ENCODE peak calls at places on chromosomes 4 and X, in ten cellular contexts. One of them, this sample, is unnamed.

GRCh38 chr4:168882650-168883233 is 127.3 kb downstream of the CBR4 start:
- DNase-seq in germinal center: no peak
- DNase-seq in adipocyte: peak
- DNase-seq in ovary: peak
- DNase-seq in posterior vena cava: no peak
- DNase-seq in progenitor cell of endocrine pancreas: no peak
- DNase-seq in CD8-positive, alpha-beta T cell: no peak
- DNase-seq in NCI-H1105 treated with DMSO at 0.1 percent for 48 hours: no peak
- DNase-seq in K562: no peak
- DNase-seq in AG09309: no peak
- DNase-seq in this sample: no peak

GRCh38 chr4:19832388-19832787 is 419.3 kb upstream of the SLIT2 start:
- DNase-seq in adipocyte: no peak
- DNase-seq in progenitor cell of endocrine pancreas: no peak
- DNase-seq in NCI-H1105 treated with DMSO at 0.1 percent for 48 hours: no peak
- DNase-seq in posterior vena cava: no peak
- DNase-seq in germinal center: no peak
- DNase-seq in CD8-positive, alpha-beta T cell: no peak
- DNase-seq in K562: no peak
- DNase-seq in AG09309: no peak
- DNase-seq in ovary: no peak
- DNase-seq in this sample: no peak

GRCh38 chr4:141430686-141431085 is 205.7 kb upstream of the IL15 start:
- DNase-seq in NCI-H1105 treated with DMSO at 0.1 percent for 48 hours: no peak
- DNase-seq in germinal center: no peak
- DNase-seq in AG09309: no peak
- DNase-seq in CD8-positive, alpha-beta T cell: no peak
- DNase-seq in progenitor cell of endocrine pancreas: no peak
- DNase-seq in ovary: no peak
- DNase-seq in posterior vena cava: no peak
- DNase-seq in K562: no peak
- DNase-seq in adipocyte: no peak
- DNase-seq in this sample: no peak

GRCh38 chr4:10806993-10807645 is 122.6 kb upstream of the CLNK start:
- DNase-seq in adipocyte: no peak
- DNase-seq in progenitor cell of endocrine pancreas: no peak
- DNase-seq in posterior vena cava: no peak
- DNase-seq in germinal center: no peak
- DNase-seq in ovary: no peak
- DNase-seq in NCI-H1105 treated with DMSO at 0.1 percent for 48 hours: no peak
- DNase-seq in AG09309: no peak
- DNase-seq in K562: no peak
- DNase-seq in CD8-positive, alpha-beta T cell: no peak
- DNase-seq in this sample: no peak

GRCh38 chr4:752196-752861 is 46.7 kb downstream of the PCGF3 start:
- DNase-seq in progenitor cell of endocrine pancreas: no peak
- DNase-seq in ovary: no peak
- DNase-seq in NCI-H1105 treated with DMSO at 0.1 percent for 48 hours: no peak
- DNase-seq in posterior vena cava: no peak
- DNase-seq in germinal center: no peak
- DNase-seq in AG09309: no peak
- DNase-seq in K562: no peak
- DNase-seq in CD8-positive, alpha-beta T cell: no peak
- DNase-seq in adipocyte: no peak
- DNase-seq in this sample: no peak

GRCh38 chr4:79857811-79858210 is 215.2 kb downstream of the ANTXR2 start:
- DNase-seq in progenitor cell of endocrine pancreas: no peak
- DNase-seq in posterior vena cava: no peak
- DNase-seq in K562: no peak
- DNase-seq in germinal center: no peak
- DNase-seq in CD8-positive, alpha-beta T cell: no peak
- DNase-seq in adipocyte: peak
- DNase-seq in ovary: no peak
- DNase-seq in NCI-H1105 treated with DMSO at 0.1 percent for 48 hours: no peak
- DNase-seq in AG09309: no peak
- DNase-seq in this sample: no peak

GRCh38 chrX:88397551-88397950 is 349.5 kb upstream of the CPXCR1 start:
- DNase-seq in progenitor cell of endocrine pancreas: no peak
- DNase-seq in AG09309: no peak
- DNase-seq in CD8-positive, alpha-beta T cell: no peak
- DNase-seq in NCI-H1105 treated with DMSO at 0.1 percent for 48 hours: no peak
- DNase-seq in adipocyte: no peak
- DNase-seq in ovary: no peak
- DNase-seq in K562: no peak
- DNase-seq in germinal center: no peak
- DNase-seq in posterior vena cava: no peak
- DNase-seq in this sample: no peak

GRCh38 chrX:6041630-6042029 is 187.0 kb downstream of the NLGN4X start:
- DNase-seq in CD8-positive, alpha-beta T cell: no peak
- DNase-seq in germinal center: no peak
- DNase-seq in ovary: no peak
- DNase-seq in progenitor cell of endocrine pancreas: no peak
- DNase-seq in K562: no peak
- DNase-seq in AG09309: no peak
- DNase-seq in posterior vena cava: no peak
- DNase-seq in NCI-H1105 treated with DMSO at 0.1 percent for 48 hours: peak
- DNase-seq in adipocyte: no peak
- DNase-seq in this sample: peak

GRCh38 chr4:124941267-124941666 is 228.7 kb upstream of the ANKRD50 start:
- DNase-seq in germinal center: no peak
- DNase-seq in CD8-positive, alpha-beta T cell: no peak
- DNase-seq in K562: no peak
- DNase-seq in NCI-H1105 treated with DMSO at 0.1 percent for 48 hours: no peak
- DNase-seq in adipocyte: no peak
- DNase-seq in ovary: no peak
- DNase-seq in AG09309: no peak
- DNase-seq in posterior vena cava: no peak
- DNase-seq in progenitor cell of endocrine pancreas: no peak
- DNase-seq in this sample: no peak

GRCh38 chrX:48697182-48697727 is 721 bp downstream of the SUV39H1 start:
- DNase-seq in NCI-H1105 treated with DMSO at 0.1 percent for 48 hours: no peak
- DNase-seq in progenitor cell of endocrine pancreas: no peak
- DNase-seq in adipocyte: no peak
- DNase-seq in ovary: no peak
- DNase-seq in K562: no peak
- DNase-seq in germinal center: no peak
- DNase-seq in CD8-positive, alpha-beta T cell: no peak
- DNase-seq in AG09309: no peak
- DNase-seq in posterior vena cava: no peak
- DNase-seq in this sample: no peak

GRCh38 chrX:38632516-38632915 is 71.2 kb downstream of the TSPAN7 start:
- DNase-seq in adipocyte: no peak
- DNase-seq in progenitor cell of endocrine pancreas: no peak
- DNase-seq in CD8-positive, alpha-beta T cell: no peak
- DNase-seq in posterior vena cava: no peak
- DNase-seq in K562: no peak
- DNase-seq in AG09309: no peak
- DNase-seq in germinal center: no peak
- DNase-seq in NCI-H1105 treated with DMSO at 0.1 percent for 48 hours: no peak
- DNase-seq in ovary: no peak
- DNase-seq in this sample: no peak

GRCh38 chrX:120749141-120749846 is 119.4 kb upstream of the C1GALT1C1 start:
- DNase-seq in progenitor cell of endocrine pancreas: no peak
- DNase-seq in AG09309: no peak
- DNase-seq in K562: no peak
- DNase-seq in ovary: no peak
- DNase-seq in posterior vena cava: no peak
- DNase-seq in CD8-positive, alpha-beta T cell: peak
- DNase-seq in germinal center: peak
- DNase-seq in adipocyte: peak
- DNase-seq in NCI-H1105 treated with DMSO at 0.1 percent for 48 hours: peak
- DNase-seq in this sample: no peak

GRCh38 chr4:78155616-78156105 is 98.5 kb downstream of the FRAS1 start:
- DNase-seq in K562: no peak
- DNase-seq in NCI-H1105 treated with DMSO at 0.1 percent for 48 hours: no peak
- DNase-seq in posterior vena cava: no peak
- DNase-seq in ovary: no peak
- DNase-seq in germinal center: no peak
- DNase-seq in adipocyte: no peak
- DNase-seq in progenitor cell of endocrine pancreas: no peak
- DNase-seq in AG09309: no peak
- DNase-seq in CD8-positive, alpha-beta T cell: no peak
- DNase-seq in this sample: peak